ENCODE peak calls at places on chromosome 1, in four cellular contexts. O, N, L and Z are unnamed samples.

GRCh38 chr1:115052454-115053083 is 22.9 kb downstream of the TSHB start:
- DNase-seq in O (peak), N (no peak), L (no peak), Z (peak)

GRCh38 chr1:30637183-30637969 is 86.0 kb downstream of the MATN1 start:
- DNase-seq in O (no peak), N (no peak), L (no peak), Z (no peak)

GRCh38 chr1:21900766-21901472 is 36.2 kb downstream of the HSPG2 start:
- DNase-seq in O (no peak), N (no peak), L (no peak), Z (no peak)

GRCh38 chr1:222777977-222778376 is 36.9 kb upstream of the DISP1 start:
- DNase-seq in O (no peak), N (no peak), L (no peak), Z (peak)

GRCh38 chr1:68321084-68321685 is 88.9 kb upstream of the WLS start:
- DNase-seq in O (peak), N (peak), L (no peak), Z (peak)

GRCh38 chr1:110390692-110391232 is at the start of gene SLC16A4:
- DNase-seq in O (no peak), N (no peak), L (peak), Z (peak)

GRCh38 chr1:16442273-16442672 is 1.7 kb downstream of the NECAP2 start:
- DNase-seq in O (no peak), N (no peak), L (no peak), Z (no peak)

GRCh38 chr1:31574749-31575372 is 1.5 kb upstream of the TINAGL1 start:
- DNase-seq in O (no peak), N (no peak), L (no peak), Z (no peak)

GRCh38 chr1:1183221-1183747 is 9.6 kb downstream of the TTLL10 start:
- DNase-seq in O (no peak), N (no peak), L (no peak), Z (no peak)

GRCh38 chr1:6124341-6124740 is 55.8 kb downstream of the CHD5 start:
- DNase-seq in O (no peak), N (no peak), L (no peak), Z (no peak)

GRCh38 chr1:67713071-67713806 is 28.2 kb downstream of the GADD45A start:
- DNase-seq in O (no peak), N (no peak), L (peak), Z (peak)

GRCh38 chr1:9890224-9890731 is 19.8 kb downstream of the CTNNBIP1 start:
- DNase-seq in O (no peak), N (no peak), L (peak), Z (peak)

GRCh38 chr1:30612666-30613065 is 110.7 kb downstream of the MATN1 start:
- DNase-seq in O (no peak), N (no peak), L (no peak), Z (no peak)

GRCh38 chr1:35315649-35316048 is 47.1 kb downstream of the ZMYM4 start:
- DNase-seq in O (no peak), N (no peak), L (no peak), Z (no peak)

GRCh38 chr1:22318279-22318983 is 133.2 kb upstream of the ZBTB40 start:
- DNase-seq in O (no peak), N (no peak), L (no peak), Z (no peak)

GRCh38 chr1:83798965-83799364 is 200.0 kb downstream of the TTLL7 start:
- DNase-seq in O (no peak), N (no peak), L (no peak), Z (no peak)

GRCh38 chr1:193311226-193311948 is 125.0 kb upstream of the B3GALT2 start:
- DNase-seq in O (no peak), N (no peak), L (no peak), Z (peak)

GRCh38 chr1:53470155-53470554 is 11.0 kb downstream of the DMRTB1 start:
- DNase-seq in O (peak), N (peak), L (no peak), Z (peak)